ENCODE peak calls at places on chromosome 13, in eight cellular contexts. I is stimulated activated CD4-positive, alpha-beta T cell treated with anti-CD3 and anti-CD28 coated beads, TNF-alpha, amount 100 ng/mL, for 24 hours; C is smooth muscle cell of the brain vasculature; T is GM23338; H is CD8-positive, alpha-beta T cell; K is GM12892; F is GM04504; N is HS-5. V is an unnamed sample.

GRCh38 chr13:24866488-24866887 is 102.5 kb downstream of the RNF17 start:
- DNase-seq in C (no peak), H (no peak), F (no peak), K (no peak), T (no peak), I (no peak), N (no peak), V (no peak)

GRCh38 chr13:99311748-99312492 is 4.7 kb upstream of the GPR183 start:
- DNase-seq in F (no peak), N (no peak), T (no peak), I (no peak), K (no peak), C (no peak), H (no peak), V (no peak)

GRCh38 chr13:28466151-28466550 is 28.8 kb downstream of the FLT1 start:
- DNase-seq in T (no peak), N (no peak), F (no peak), K (no peak), C (no peak), I (no peak), H (no peak), V (no peak)

GRCh38 chr13:105848494-105848893 is 687.0 kb downstream of the EFNB2 start:
- DNase-seq in N (no peak), H (no peak), T (no peak), F (no peak), C (no peak), K (no peak), I (no peak), V (no peak)

GRCh38 chr13:84844473-84844872 is 954.7 kb downstream of the SLITRK6 start:
- DNase-seq in C (no peak), T (peak), N (no peak), H (no peak), F (no peak), K (no peak), I (no peak), V (no peak)

GRCh38 chr13:23901365-23901764 is 4.1 kb upstream of the C1QTNF9B start:
- DNase-seq in F (no peak), K (no peak), H (no peak), N (peak), T (no peak), I (no peak), C (no peak), V (no peak)

GRCh38 chr13:93476175-93476574 is 249.6 kb downstream of the GPC6 start:
- DNase-seq in T (no peak), K (no peak), I (no peak), F (peak), C (peak), H (no peak), N (no peak), V (peak)

GRCh38 chr13:101397742-101398141 is 18.6 kb downstream of the NALCN start:
- DNase-seq in N (peak), T (no peak), C (no peak), H (no peak), F (peak), I (no peak), K (no peak), V (peak)

GRCh38 chr13:60226507-60226906 is 62.8 kb upstream of the DIAPH3 start:
- DNase-seq in F (no peak), C (peak), T (peak), K (no peak), N (no peak), I (no peak), H (no peak), V (peak)

GRCh38 chr13:68056816-68057710 is 826.9 kb upstream of the PCDH9 start:
- DNase-seq in F (no peak), I (no peak), K (no peak), H (no peak), N (peak), T (peak), C (peak), V (peak)

GRCh38 chr13:113291997-113292862 is 4.8 kb upstream of the LAMP1 start:
- DNase-seq in C (no peak), H (no peak), N (no peak), T (peak), F (no peak), K (no peak), I (no peak), V (no peak)